ENCODE peak calls at places on chromosome 6, in six cellular contexts. One of them, this sample, is unnamed.

GRCh38 chr6:33856655-33857054 is 52.9 kb upstream of the MLN start:
- DNase-seq in PC-3: no peak
- DNase-seq in A549: no peak
- DNase-seq in OCI-LY7: no peak
- DNase-seq in IMR-90: no peak
- DNase-seq in astrocyte: no peak
- DNase-seq in this sample: no peak

GRCh38 chr6:96836579-96837137 is 619 bp downstream of the GPR63 start:
- DNase-seq in PC-3: no peak
- DNase-seq in A549: no peak
- DNase-seq in OCI-LY7: no peak
- DNase-seq in IMR-90: peak; percentile 4
- DNase-seq in astrocyte: no peak
- DNase-seq in this sample: peak; percentile 47

GRCh38 chr6:99613705-99614429 is 7.2 kb downstream of the PRDM13 start:
- DNase-seq in PC-3: no peak
- DNase-seq in A549: peak; percentile 17
- DNase-seq in OCI-LY7: peak; percentile 16
- DNase-seq in IMR-90: no peak
- DNase-seq in astrocyte: no peak
- DNase-seq in this sample: peak; percentile 37

GRCh38 chr6:624979-625378 is 31.9 kb downstream of the HUS1B start:
- DNase-seq in PC-3: peak; percentile 9
- DNase-seq in A549: no peak
- DNase-seq in OCI-LY7: peak; percentile 6
- DNase-seq in IMR-90: peak; percentile 51
- DNase-seq in astrocyte: peak; percentile 6
- DNase-seq in this sample: peak; percentile 2

GRCh38 chr6:130252527-130253237 is 29.9 kb upstream of the SAMD3 start:
- DNase-seq in PC-3: no peak
- DNase-seq in A549: no peak
- DNase-seq in OCI-LY7: no peak
- DNase-seq in IMR-90: no peak
- DNase-seq in astrocyte: no peak
- DNase-seq in this sample: no peak

GRCh38 chr6:85360794-85361642 is 88.9 kb upstream of the NT5E start:
- DNase-seq in PC-3: peak; percentile 91
- DNase-seq in A549: peak; percentile 53
- DNase-seq in OCI-LY7: no peak
- DNase-seq in IMR-90: peak; percentile 98
- DNase-seq in astrocyte: peak; percentile 97
- DNase-seq in this sample: peak; percentile 97

GRCh38 chr6:112592159-112592558 is 245.0 kb downstream of the RFPL4B start:
- DNase-seq in PC-3: no peak
- DNase-seq in A549: no peak
- DNase-seq in OCI-LY7: no peak
- DNase-seq in IMR-90: peak; percentile 26
- DNase-seq in astrocyte: peak; percentile 40
- DNase-seq in this sample: no peak

GRCh38 chr6:52728394-52728793 is 34.9 kb downstream of the GSTA2 start:
- DNase-seq in PC-3: peak; percentile 46
- DNase-seq in A549: no peak
- DNase-seq in OCI-LY7: no peak
- DNase-seq in IMR-90: no peak
- DNase-seq in astrocyte: peak; percentile 68
- DNase-seq in this sample: peak; percentile 7

GRCh38 chr6:105424177-105424783 is 21.4 kb upstream of the PREP start:
- DNase-seq in PC-3: peak; percentile 70
- DNase-seq in A549: peak; percentile 31
- DNase-seq in OCI-LY7: peak; percentile 70
- DNase-seq in IMR-90: peak; percentile 63
- DNase-seq in astrocyte: peak; percentile 26
- DNase-seq in this sample: peak; percentile 66

GRCh38 chr6:88914180-88914579 is 49.2 kb downstream of the RNGTT start:
- DNase-seq in PC-3: no peak
- DNase-seq in A549: no peak
- DNase-seq in OCI-LY7: no peak
- DNase-seq in IMR-90: no peak
- DNase-seq in astrocyte: peak; percentile 20
- DNase-seq in this sample: no peak

GRCh38 chr6:111361648-111362047 is 121.4 kb downstream of the REV3L start:
- DNase-seq in PC-3: peak; percentile 48
- DNase-seq in A549: peak; percentile 3
- DNase-seq in OCI-LY7: peak; percentile 4
- DNase-seq in IMR-90: peak; percentile 43
- DNase-seq in astrocyte: no peak
- DNase-seq in this sample: peak; percentile 79

GRCh38 chr6:69796081-69796626 is 656 bp downstream of the LMBRD1 start:
- DNase-seq in PC-3: peak; percentile 62
- DNase-seq in A549: peak; percentile 5
- DNase-seq in OCI-LY7: peak; percentile 69
- DNase-seq in IMR-90: peak; percentile 45
- DNase-seq in astrocyte: peak; percentile 56
- DNase-seq in this sample: peak; percentile 62

GRCh38 chr6:22972771-22973170 is 403.4 kb downstream of the HDGFL1 start:
- DNase-seq in PC-3: no peak
- DNase-seq in A549: no peak
- DNase-seq in OCI-LY7: no peak
- DNase-seq in IMR-90: no peak
- DNase-seq in astrocyte: no peak
- DNase-seq in this sample: no peak

GRCh38 chr6:138104618-138105213 is 2.5 kb downstream of the PERP start:
- DNase-seq in PC-3: no peak
- DNase-seq in A549: no peak
- DNase-seq in OCI-LY7: no peak
- DNase-seq in IMR-90: no peak
- DNase-seq in astrocyte: no peak
- DNase-seq in this sample: no peak

GRCh38 chr6:145733770-145734169 is 1.6 kb downstream of the EPM2A start:
- DNase-seq in PC-3: no peak
- DNase-seq in A549: no peak
- DNase-seq in OCI-LY7: peak; percentile 35
- DNase-seq in IMR-90: peak; percentile 2
- DNase-seq in astrocyte: no peak
- DNase-seq in this sample: peak; percentile 33

GRCh38 chr6:130981409-130981808 is 81.6 kb downstream of the EPB41L2 start:
- DNase-seq in PC-3: no peak
- DNase-seq in A549: no peak
- DNase-seq in OCI-LY7: no peak
- DNase-seq in IMR-90: peak; percentile 84
- DNase-seq in astrocyte: peak; percentile 47
- DNase-seq in this sample: peak; percentile 47

GRCh38 chr6:91539451-91539850 is 952.6 kb upstream of the MAP3K7 start:
- DNase-seq in PC-3: no peak
- DNase-seq in A549: no peak
- DNase-seq in OCI-LY7: no peak
- DNase-seq in IMR-90: no peak
- DNase-seq in astrocyte: no peak
- DNase-seq in this sample: no peak

GRCh38 chr6:25147191-25147590 is 132.0 kb upstream of the CARMIL1 start:
- DNase-seq in PC-3: no peak
- DNase-seq in A549: no peak
- DNase-seq in OCI-LY7: peak; percentile 64
- DNase-seq in IMR-90: no peak
- DNase-seq in astrocyte: no peak
- DNase-seq in this sample: no peak

GRCh38 chr6:13370623-13371022 is 42.3 kb upstream of the TBC1D7 start:
- DNase-seq in PC-3: peak; percentile 66
- DNase-seq in A549: no peak
- DNase-seq in OCI-LY7: no peak
- DNase-seq in IMR-90: no peak
- DNase-seq in astrocyte: no peak
- DNase-seq in this sample: no peak

GRCh38 chr6:156719720-156720563 is 57.2 kb upstream of the ARID1B start:
- DNase-seq in PC-3: peak; percentile 91
- DNase-seq in A549: peak; percentile 43
- DNase-seq in OCI-LY7: peak; percentile 64
- DNase-seq in IMR-90: peak; percentile 87
- DNase-seq in astrocyte: peak; percentile 80
- DNase-seq in this sample: peak; percentile 97

GRCh38 chr6:99254616-99255550 is 94.6 kb downstream of the FAXC start:
- DNase-seq in PC-3: no peak
- DNase-seq in A549: no peak
- DNase-seq in OCI-LY7: no peak
- DNase-seq in IMR-90: no peak
- DNase-seq in astrocyte: no peak
- DNase-seq in this sample: no peak

GRCh38 chr6:45923831-45924391 is 91.7 kb downstream of the CLIC5 start:
- DNase-seq in PC-3: peak; percentile 74
- DNase-seq in A549: no peak
- DNase-seq in OCI-LY7: no peak
- DNase-seq in IMR-90: peak; percentile 63
- DNase-seq in astrocyte: peak; percentile 54
- DNase-seq in this sample: peak; percentile 81

GRCh38 chr6:166998256-166999144 is 697 bp upstream of the CEP43 start:
- DNase-seq in PC-3: no peak
- DNase-seq in A549: no peak
- DNase-seq in OCI-LY7: no peak
- DNase-seq in IMR-90: no peak
- DNase-seq in astrocyte: no peak
- DNase-seq in this sample: peak; percentile 63

GRCh38 chr6:147131728-147132127 is 72.5 kb upstream of the STXBP5 start:
- DNase-seq in PC-3: no peak
- DNase-seq in A549: no peak
- DNase-seq in OCI-LY7: no peak
- DNase-seq in IMR-90: peak; percentile 43
- DNase-seq in astrocyte: peak; percentile 32
- DNase-seq in this sample: peak; percentile 46

GRCh38 chr6:157584036-157584435 is 203.0 kb downstream of the ZDHHC14 start:
- DNase-seq in PC-3: no peak
- DNase-seq in A549: no peak
- DNase-seq in OCI-LY7: no peak
- DNase-seq in IMR-90: no peak
- DNase-seq in astrocyte: no peak
- DNase-seq in this sample: no peak

GRCh38 chr6:111280445-111280844 is 193.1 kb downstream of the SLC16A10 start:
- DNase-seq in PC-3: no peak
- DNase-seq in A549: no peak
- DNase-seq in OCI-LY7: no peak
- DNase-seq in IMR-90: peak; percentile 39
- DNase-seq in astrocyte: peak; percentile 37
- DNase-seq in this sample: no peak

GRCh38 chr6:71822626-71823025 is 63.7 kb upstream of the RIMS1 start:
- DNase-seq in PC-3: no peak
- DNase-seq in A549: no peak
- DNase-seq in OCI-LY7: no peak
- DNase-seq in IMR-90: no peak
- DNase-seq in astrocyte: no peak
- DNase-seq in this sample: peak; percentile 35

GRCh38 chr6:167145468-167145867 is 12.3 kb downstream of the GPR31 start:
- DNase-seq in PC-3: no peak
- DNase-seq in A549: no peak
- DNase-seq in OCI-LY7: no peak
- DNase-seq in IMR-90: no peak
- DNase-seq in astrocyte: no peak
- DNase-seq in this sample: no peak

GRCh38 chr6:97705568-97705967 is 422.6 kb upstream of the MMS22L start:
- DNase-seq in PC-3: peak; percentile 9
- DNase-seq in A549: no peak
- DNase-seq in OCI-LY7: peak; percentile 7
- DNase-seq in IMR-90: peak; percentile 2
- DNase-seq in astrocyte: peak; percentile 4
- DNase-seq in this sample: peak; percentile 42

GRCh38 chr6:26332408-26332807 is 32.6 kb upstream of the BTN3A2 start:
- DNase-seq in PC-3: no peak
- DNase-seq in A549: no peak
- DNase-seq in OCI-LY7: no peak
- DNase-seq in IMR-90: no peak
- DNase-seq in astrocyte: no peak
- DNase-seq in this sample: no peak
- H3K4me2 ChIP-seq in PC-3: peak overlapping the region; percentile 91
- H3K4me2 ChIP-seq in A549: peak overlapping the region; percentile 81
- H3K4me2 ChIP-seq in OCI-LY7: peak overlapping the region; percentile 96
- H3K4me2 ChIP-seq in IMR-90: peak overlapping the region; percentile 78
- H3K4me2 ChIP-seq in astrocyte: peak overlapping the region; percentile 93
- H3K4me2 ChIP-seq in this sample: peak overlapping the region; percentile 78

DNA sequence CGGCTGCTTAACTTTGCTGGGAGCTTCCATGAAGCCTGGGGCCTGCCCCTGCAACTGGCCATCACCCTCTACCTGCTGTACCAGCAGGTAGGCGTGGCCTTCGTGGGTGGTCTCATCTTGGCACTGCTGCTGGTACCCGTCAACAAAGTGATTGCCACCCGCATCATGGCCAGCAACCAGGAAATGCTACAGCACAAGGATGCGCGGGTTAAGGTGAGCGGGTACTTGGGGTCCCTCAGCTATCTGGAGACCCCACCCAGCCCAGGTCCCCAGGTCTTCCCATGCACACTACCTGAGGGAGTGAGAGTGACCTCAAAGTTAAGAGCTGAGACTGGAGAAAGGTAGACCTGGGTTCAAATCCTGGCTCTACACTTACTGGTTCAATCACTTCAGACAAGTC is 5.8 kb downstream of the ABCC10 start:
- DNase-seq in PC-3: no peak
- DNase-seq in A549: no peak
- DNase-seq in OCI-LY7: no peak
- DNase-seq in IMR-90: no peak
- DNase-seq in astrocyte: no peak
- DNase-seq in this sample: no peak
- H3K4me2 ChIP-seq in PC-3: no peak overlapping the region
- H3K4me2 ChIP-seq in A549: no peak overlapping the region
- H3K4me2 ChIP-seq in OCI-LY7: no peak overlapping the region
- H3K4me2 ChIP-seq in IMR-90: no peak overlapping the region
- H3K4me2 ChIP-seq in astrocyte: no peak overlapping the region
- H3K4me2 ChIP-seq in this sample: no peak overlapping the region

GRCh38 chr6:109255946-109256628 is 126.2 kb downstream of the CD164 start:
- DNase-seq in PC-3: peak; percentile 31
- DNase-seq in A549: no peak
- DNase-seq in OCI-LY7: no peak
- DNase-seq in IMR-90: no peak
- DNase-seq in astrocyte: no peak
- DNase-seq in this sample: no peak
- H3K4me2 ChIP-seq in PC-3: peak overlapping the region; percentile 28
- H3K4me2 ChIP-seq in A549: no peak overlapping the region
- H3K4me2 ChIP-seq in OCI-LY7: no peak overlapping the region
- H3K4me2 ChIP-seq in IMR-90: no peak overlapping the region
- H3K4me2 ChIP-seq in astrocyte: no peak overlapping the region
- H3K4me2 ChIP-seq in this sample: no peak overlapping the region

GRCh38 chr6:42782689-42783176 is 881 bp downstream of the BICRAL start:
- DNase-seq in PC-3: peak; percentile 84
- DNase-seq in A549: peak; percentile 69
- DNase-seq in OCI-LY7: peak; percentile 74
- DNase-seq in IMR-90: peak; percentile 90
- DNase-seq in astrocyte: peak; percentile 87
- DNase-seq in this sample: peak; percentile 91

GRCh38 chr6:42783177-42783875 is 1.5 kb downstream of the BICRAL start:
- DNase-seq in PC-3: peak; percentile 68
- DNase-seq in A549: peak; percentile 50
- DNase-seq in OCI-LY7: peak; percentile 78
- DNase-seq in IMR-90: peak; percentile 59
- DNase-seq in astrocyte: peak; percentile 33
- DNase-seq in this sample: peak; percentile 85

GRCh38 chr6:42783876-42784738 is 2.3 kb downstream of the BICRAL start:
- DNase-seq in PC-3: peak; percentile 21
- DNase-seq in A549: no peak
- DNase-seq in OCI-LY7: peak; percentile 42
- DNase-seq in IMR-90: no peak
- DNase-seq in astrocyte: no peak
- DNase-seq in this sample: peak; percentile 67

GRCh38 chr6:42786525-42786985 is 4.7 kb downstream of the BICRAL start:
- DNase-seq in PC-3: no peak
- DNase-seq in A549: no peak
- DNase-seq in OCI-LY7: no peak
- DNase-seq in IMR-90: no peak
- DNase-seq in astrocyte: no peak
- DNase-seq in this sample: no peak

GRCh38 chr6:42784739-42785498 is 3.1 kb downstream of the BICRAL start:
- DNase-seq in PC-3: no peak
- DNase-seq in A549: no peak
- DNase-seq in OCI-LY7: no peak
- DNase-seq in IMR-90: no peak
- DNase-seq in astrocyte: no peak
- DNase-seq in this sample: peak; percentile 6
- H3K4me2 ChIP-seq in PC-3: peak overlapping the region; percentile 89
- H3K4me2 ChIP-seq in A549: peak overlapping the region; percentile 84
- H3K4me2 ChIP-seq in OCI-LY7: peak overlapping the region; percentile 85
- H3K4me2 ChIP-seq in IMR-90: peak overlapping the region; percentile 94
- H3K4me2 ChIP-seq in astrocyte: peak overlapping the region; percentile 91
- H3K4me2 ChIP-seq in this sample: peak overlapping the region; percentile 100